ENCODE peak calls at places on chromosomes 4 and X, in nine cellular contexts. X is astrocyte; H is AG09309; V is SK-N-SH; U is HCT116; P is CD8-positive, alpha-beta T cell; L is uterus; M is fibroblast of lung; C is astrocyte of the spinal cord. R is an unnamed sample.

GRCh38 chr4:56077676-56078075 is 128.9 kb downstream of the CEP135 start:
- DNase-seq in H (no peak), X (peak), L (no peak), V (peak), C (peak), M (peak), P (no peak), U (no peak), R (no peak)

GRCh38 chrX:17007134-17007768 is 60.8 kb downstream of the REPS2 start:
- DNase-seq in H (no peak), P (no peak), M (peak), C (peak), L (peak), U (no peak), X (no peak), V (peak), R (peak)

GRCh38 chr4:169383724-169384123 is 113.0 kb upstream of the SH3RF1 start:
- DNase-seq in L (no peak), P (no peak), X (peak), V (no peak), M (peak), U (no peak), C (peak), H (peak), R (peak)

GRCh38 chrX:122567911-122568310 is 616.2 kb upstream of the GRIA3 start:
- DNase-seq in V (no peak), M (peak), C (no peak), P (no peak), X (peak), U (no peak), L (no peak), H (no peak), R (no peak)

GRCh38 chr4:1795304-1796195 is 2.5 kb downstream of the FGFR3 start:
- DNase-seq in P (no peak), H (no peak), X (no peak), V (no peak), L (no peak), M (no peak), U (no peak), C (no peak), R (no peak)

GRCh38 chr4:103032575-103032974 is 13.1 kb upstream of the SLC9B1 start:
- DNase-seq in X (no peak), M (peak), V (peak), L (no peak), H (no peak), P (no peak), U (peak), C (peak), R (peak)

GRCh38 chr4:2576290-2576689 is 39.8 kb downstream of the FAM193A start:
- DNase-seq in P (no peak), L (no peak), U (no peak), C (no peak), X (no peak), H (no peak), M (no peak), V (no peak), R (no peak)

GRCh38 chr4:130127297-130127696 is 1031.3 kb downstream of the C4orf33 start:
- DNase-seq in P (no peak), U (no peak), X (no peak), C (no peak), L (no peak), V (no peak), M (no peak), H (no peak), R (no peak)

GRCh38 chrX:12973561-12974216 is 1.2 kb upstream of the TMSB4X start:
- DNase-seq in V (no peak), L (peak), U (no peak), M (no peak), C (no peak), X (no peak), P (peak), H (no peak), R (no peak)

GRCh38 chr4:173330590-173330989 is 3.6 kb downstream of the HMGB2 start:
- DNase-seq in U (no peak), P (no peak), H (no peak), M (no peak), X (no peak), V (no peak), L (no peak), C (no peak), R (no peak)

GRCh38 chrX:8726031-8726652 is 5.8 kb downstream of the ANOS1 start:
- DNase-seq in C (no peak), U (no peak), H (no peak), M (peak), L (no peak), V (no peak), P (no peak), X (peak), R (peak)

GRCh38 chrX:45769919-45770582 is 569.4 kb upstream of the DIPK2B start:
- DNase-seq in M (peak), H (peak), P (no peak), C (peak), U (no peak), L (peak), X (peak), V (peak), R (peak)

GRCh38 chrX:140701480-140701879 is 8.1 kb upstream of the LINC00632 start:
- DNase-seq in U (no peak), P (no peak), L (no peak), M (peak), V (peak), C (peak), H (no peak), X (peak), R (peak)

GRCh38 chr4:53474178-53474577 is 96.7 kb downstream of the FIP1L1 start:
- DNase-seq in V (no peak), M (no peak), P (no peak), H (no peak), U (no peak), C (no peak), L (no peak), X (no peak), R (no peak)

GRCh38 chr4:88356771-88357170 is 21.9 kb upstream of the HERC6 start:
- DNase-seq in C (no peak), U (no peak), H (no peak), V (no peak), X (no peak), L (no peak), P (no peak), M (no peak), R (peak)

GRCh38 chr4:158604369-158604768 is 67.3 kb downstream of the C4orf46 start:
- DNase-seq in L (no peak), P (no peak), V (no peak), U (no peak), H (no peak), M (no peak), C (no peak), X (no peak), R (no peak)

GRCh38 chr4:145058256-145058655 is 39.7 kb downstream of the ANAPC10 start:
- DNase-seq in V (no peak), L (no peak), U (no peak), C (no peak), H (no peak), M (peak), X (no peak), P (no peak), R (no peak)

GRCh38 chrX:19863237-19864223 is 23.9 kb downstream of the SH3KBP1 start:
- DNase-seq in X (peak), L (no peak), V (no peak), U (no peak), M (no peak), H (no peak), P (no peak), C (no peak), R (peak)

GRCh38 chrX:150548684-150549083 is 19.7 kb upstream of the MTM1 start:
- DNase-seq in U (no peak), M (peak), V (no peak), L (no peak), H (no peak), X (peak), C (peak), P (no peak), R (peak)

GRCh38 chr4:117771647-117772337 is 262.5 kb upstream of the NDST3 start:
- DNase-seq in U (peak), M (no peak), C (no peak), H (no peak), X (no peak), L (no peak), P (no peak), V (no peak), R (no peak)

GRCh38 chr4:168815373-168816345 is 194.4 kb downstream of the CBR4 start:
- DNase-seq in U (no peak), C (peak), H (no peak), V (no peak), M (peak), L (no peak), X (peak), P (no peak), R (no peak)

GRCh38 chrX:19705196-19705769 is 182.1 kb downstream of the SH3KBP1 start:
- DNase-seq in H (peak), M (peak), P (no peak), U (no peak), L (no peak), V (no peak), C (peak), X (peak), R (no peak)

GRCh38 chrX:3442685-3443084 is 96.2 kb upstream of the MXRA5 start:
- DNase-seq in M (no peak), V (no peak), U (no peak), C (no peak), L (no peak), P (no peak), X (no peak), H (no peak), R (no peak)

GRCh38 chr4:123749408-123749807 is 352.8 kb downstream of the SPRY1 start:
- DNase-seq in H (no peak), X (no peak), L (no peak), M (no peak), C (no peak), U (no peak), V (no peak), P (no peak), R (no peak)

GRCh38 chr4:142615324-142615665 is 230.8 kb downstream of the INPP4B start:
- DNase-seq in L (no peak), P (no peak), H (peak), U (no peak), V (no peak), C (peak), M (peak), X (peak), R (peak)

GRCh38 chr4:122863626-122864025 is 37.0 kb downstream of the FGF2 start:
- DNase-seq in P (no peak), V (peak), U (no peak), H (no peak), M (no peak), L (no peak), X (no peak), C (no peak), R (no peak)

GRCh38 chr4:81136161-81136910 is 78.7 kb downstream of the PRKG2 start:
- DNase-seq in X (peak), C (peak), U (no peak), L (peak), V (no peak), H (peak), M (peak), P (no peak), R (no peak)

GRCh38 chrX:147710301-147710700 is 201.4 kb upstream of the FMR1 start:
- DNase-seq in P (no peak), H (no peak), L (no peak), M (no peak), X (no peak), C (no peak), U (no peak), V (no peak), R (no peak)

GRCh38 chr4:10096976-10097330 is 19.6 kb downstream of the WDR1 start:
- DNase-seq in U (no peak), M (no peak), H (no peak), C (no peak), L (no peak), X (no peak), P (no peak), V (no peak), R (no peak)

GRCh38 chr4:168057412-168057811 is 34.9 kb upstream of the ANXA10 start:
- DNase-seq in P (no peak), L (no peak), X (no peak), V (no peak), M (no peak), U (no peak), H (no peak), C (no peak), R (no peak)

DNA sequence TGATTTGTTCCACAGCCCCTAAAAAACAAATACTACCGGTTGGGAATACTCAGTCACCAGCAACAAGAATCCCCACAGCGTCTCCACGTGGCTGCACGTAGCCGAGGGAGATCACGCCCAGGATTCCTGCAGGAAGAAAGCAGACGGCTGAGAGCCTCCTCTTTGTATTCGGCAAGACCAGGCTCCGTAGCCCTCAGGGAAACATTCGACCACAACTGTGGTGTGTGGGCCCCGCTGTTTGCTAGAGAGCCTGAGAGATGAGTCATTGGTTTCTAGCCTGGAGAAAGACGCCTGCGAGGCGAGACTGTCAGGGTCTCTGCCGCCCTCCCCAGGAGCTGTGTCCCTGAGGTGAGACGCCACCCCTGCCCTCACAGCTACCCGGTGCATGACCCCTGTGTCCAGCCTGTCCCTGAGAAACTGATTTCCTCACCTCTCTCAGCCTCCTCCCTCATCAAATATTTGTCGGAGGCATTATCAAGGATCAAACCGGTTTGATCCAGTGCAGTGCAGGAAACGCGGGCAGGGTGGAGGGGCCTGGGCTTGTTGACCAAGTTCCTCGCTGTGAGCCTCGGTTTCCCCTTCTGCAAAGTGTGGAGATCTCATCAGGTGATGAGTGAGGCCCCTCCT is 4.7 kb upstream of the S100P start:
- DNase-seq in H (peak), C (peak), P (peak), V (no peak), U (peak), X (peak), M (peak), L (no peak), R (peak)
- H3K4me3 ChIP-seq in H (no peak), C (no peak), P (peak), V (no peak), U (peak), X (peak), M (no peak), L (no peak), R (no peak)

DNA sequence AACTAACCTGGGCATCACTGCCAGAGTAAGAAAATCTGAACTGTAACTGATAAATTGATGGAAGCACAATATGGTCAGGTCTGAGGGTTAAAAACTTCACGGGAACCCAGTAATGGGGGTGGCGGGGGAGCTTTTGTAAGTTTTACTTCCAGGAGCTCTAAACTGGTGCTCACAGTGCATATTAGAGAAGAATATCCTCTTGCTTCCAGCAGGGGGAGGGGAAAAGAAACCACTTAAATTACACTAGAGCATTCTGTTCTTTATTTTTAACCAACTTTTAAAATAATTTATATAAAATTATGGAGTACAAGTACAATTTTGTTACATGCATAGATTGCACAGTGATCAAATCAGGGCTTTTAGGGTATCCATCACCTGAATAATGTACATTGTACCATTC is 33.7 kb downstream of the WDR17 start:
- DNase-seq in V (no peak), H (no peak), U (no peak), M (no peak), L (no peak), X (no peak), P (no peak), C (no peak), R (peak)
- TF ChIP-seq CTCF in V (peak), H (peak), U (no peak), M (peak), L (no peak), X (peak), P (no peak), C (no peak), R (peak)

GRCh38 chr4:22850055-22850454 is 157.3 kb downstream of the GBA3 start:
- DNase-seq in U (no peak), L (no peak), C (no peak), H (no peak), P (no peak), M (no peak), X (no peak), V (no peak), R (no peak)

GRCh38 chr4:22848332-22848731 is 155.6 kb downstream of the GBA3 start:
- DNase-seq in H (no peak), C (no peak), M (no peak), X (no peak), U (no peak), L (no peak), V (no peak), P (no peak), R (no peak)

GRCh38 chr4:22850630-22851029 is 157.9 kb downstream of the GBA3 start:
- DNase-seq in L (no peak), C (no peak), P (no peak), U (no peak), V (no peak), H (no peak), X (no peak), M (no peak), R (no peak)
- H3K4me3 ChIP-seq in L (no peak), C (no peak), P (no peak), U (no peak), V (no peak), H (no peak), X (no peak), M (no peak), R (no peak)

DNA sequence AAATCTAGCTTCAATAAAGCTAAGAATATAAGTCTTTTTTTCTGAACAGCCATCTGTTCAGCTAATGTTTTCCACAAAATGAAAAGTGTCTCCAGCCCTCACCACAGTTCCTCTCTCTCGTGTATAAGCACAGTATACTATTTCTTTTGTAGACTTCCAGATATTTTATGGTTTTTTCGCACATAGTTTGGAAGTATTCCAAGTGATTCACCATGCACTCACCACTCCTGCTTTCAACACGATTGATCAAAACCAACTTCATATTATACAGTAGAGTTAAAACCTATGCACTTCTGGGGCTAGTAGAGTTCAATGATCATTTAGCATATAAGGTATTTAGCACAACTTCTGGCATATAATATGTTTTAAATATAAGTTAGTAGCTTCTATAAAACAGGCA is 105.8 kb upstream of the DCAF12L1 start:
- DNase-seq in P (no peak), C (peak), V (no peak), M (peak), L (no peak), X (no peak), U (no peak), H (no peak), R (peak)
- TF ChIP-seq CTCF in P (no peak), C (no peak), V (no peak), M (no peak), L (no peak), X (no peak), U (no peak), H (no peak), R (no peak)

GRCh38 chr4:76952071-76952470 is 2.5 kb downstream of the SEPTIN11 start:
- DNase-seq in C (no peak), P (no peak), H (no peak), X (peak), V (no peak), M (no peak), L (no peak), U (no peak), R (no peak)

GRCh38 chr4:76951333-76952033 is 1.9 kb downstream of the SEPTIN11 start:
- DNase-seq in X (peak), V (no peak), M (peak), U (no peak), L (no peak), C (no peak), H (no peak), P (no peak), R (no peak)

GRCh38 chr4:76954489-76954888 is 4.9 kb downstream of the SEPTIN11 start:
- DNase-seq in X (no peak), P (no peak), V (peak), M (no peak), C (no peak), U (no peak), L (no peak), H (no peak), R (no peak)

GRCh38 chr4:76953956-76954355 is 4.4 kb downstream of the SEPTIN11 start:
- DNase-seq in P (no peak), H (no peak), U (no peak), C (no peak), M (peak), X (peak), L (no peak), V (no peak), R (no peak)

DNA sequence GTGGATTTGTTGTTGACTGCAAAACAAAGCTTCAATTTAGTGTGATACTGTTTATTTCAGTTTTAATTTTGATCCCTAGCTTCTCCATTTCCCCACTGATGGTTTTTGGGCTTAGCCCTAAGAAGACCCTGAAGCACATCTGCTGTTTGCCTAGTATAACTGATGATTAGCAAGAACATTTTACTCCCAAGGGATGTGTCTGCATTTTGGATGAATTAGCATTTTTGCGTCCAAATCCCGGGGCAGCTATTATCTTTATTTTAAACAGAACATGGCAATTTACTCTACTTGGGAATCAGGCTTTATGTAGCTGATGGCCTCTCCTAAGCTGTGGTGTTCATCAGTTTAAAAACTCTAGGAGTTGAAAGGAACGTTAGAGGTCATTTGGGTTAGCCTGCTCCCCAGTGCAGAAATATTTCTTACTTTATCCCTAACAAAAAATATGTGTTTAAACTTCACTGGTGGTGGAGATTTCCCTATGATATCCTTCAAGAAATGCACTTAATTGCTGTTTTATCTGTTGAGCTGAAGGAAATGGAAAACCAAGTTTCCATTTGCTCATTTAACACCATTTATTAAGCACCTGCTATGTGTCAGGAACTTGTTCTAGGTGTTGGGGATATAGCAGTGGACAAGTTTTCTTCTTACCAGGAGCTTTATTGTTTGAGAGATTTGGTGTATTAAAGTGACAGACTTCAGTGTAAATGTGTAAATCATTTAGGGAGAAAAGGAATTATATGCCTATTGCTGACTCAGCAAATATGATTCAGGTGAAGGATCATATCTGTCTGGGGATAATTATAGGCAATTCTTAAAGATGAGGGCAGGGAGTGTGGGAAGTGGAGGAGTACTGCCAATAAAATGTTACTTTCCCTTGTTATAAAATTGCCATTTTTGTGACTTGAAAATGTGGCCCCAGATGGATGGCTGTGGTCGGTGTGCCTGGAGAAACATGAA is 3.4 kb downstream of the SEPTIN11 start:
- DNase-seq in L (no peak), C (no peak), H (no peak), X (no peak), P (no peak), M (no peak), U (no peak), V (no peak), R (no peak)
- H3K4me3 ChIP-seq in L (no peak), C (peak), H (peak), X (peak), P (no peak), M (peak), U (no peak), V (peak), R (no peak)

GRCh38 chr4:89658701-89659024 is 178.3 kb downstream of the SNCA start:
- DNase-seq in M (no peak), H (no peak), X (no peak), C (no peak), V (no peak), L (no peak), P (no peak), U (no peak), R (no peak)

GRCh38 chr4:89660444-89660843 is 176.5 kb downstream of the SNCA start:
- DNase-seq in U (no peak), C (no peak), P (no peak), M (no peak), X (no peak), H (no peak), V (no peak), L (no peak), R (no peak)

GRCh38 chr4:89661490-89661889 is 175.5 kb downstream of the SNCA start:
- DNase-seq in X (peak), H (peak), C (peak), L (no peak), V (no peak), M (peak), U (no peak), P (no peak), R (peak)

GRCh38 chr4:89660851-89661250 is 176.1 kb downstream of the SNCA start:
- DNase-seq in V (no peak), H (no peak), X (no peak), P (no peak), L (no peak), C (no peak), U (no peak), M (no peak), R (no peak)

GRCh38 chr4:89657931-89658700 is 178.8 kb downstream of the SNCA start:
- DNase-seq in M (peak), H (peak), V (peak), X (peak), P (no peak), L (no peak), C (peak), U (peak), R (peak)
- TF ChIP-seq CTCF in M (peak), H (peak), V (peak), X (peak), P (peak), L (peak), C (peak), U (peak), R (peak)

R was measured in epithelial cell of esophagus.